ENCODE peak calls at places on chromosome 9, in ten cellular contexts. T is stimulated activated CD8-positive, alpha-beta memory T cell treated with anti-CD3 and anti-CD28 coated beads, Interleukin-15, amount 100 ng/mL, for 1 hour; W is BJ; E is cortex of kidney; R is T-helper 2 cell; N is SJSA1; Z is breast epithelium; D is H54; A is Ammon's horn; G is RWPE1. K is an unnamed sample.

GRCh38 chr9:129322641-129323375 is 144.7 kb upstream of the IER5L start:
- DNase-seq in G (no peak), E (no peak), R (no peak), N (no peak), T (no peak), D (no peak), Z (peak), W (no peak), A (no peak), K (no peak)

GRCh38 chr9:126160067-126160853 is 166.4 kb upstream of the MVB12B start:
- DNase-seq in Z (no peak), A (no peak), T (no peak), G (no peak), N (no peak), W (no peak), R (no peak), D (no peak), E (no peak), K (no peak)

GRCh38 chr9:138112090-138112748 is 234.6 kb downstream of the CACNA1B start:
- DNase-seq in N (no peak), T (no peak), D (no peak), Z (no peak), R (no peak), E (no peak), W (no peak), G (no peak), A (no peak), K (no peak)

GRCh38 chr9:97398999-97399758 is 12.7 kb upstream of the TDRD7 start:
- DNase-seq in G (peak), R (peak), T (peak), A (peak), Z (peak), E (no peak), D (peak), W (no peak), N (peak), K (peak)

GRCh38 chr9:13088734-13089427 is 190.6 kb downstream of the MPDZ start:
- DNase-seq in G (peak), N (peak), Z (no peak), E (no peak), R (no peak), W (no peak), A (peak), T (no peak), D (peak), K (peak)

GRCh38 chr9:117060963-117061362 is 353.9 kb downstream of the ASTN2 start:
- DNase-seq in Z (no peak), W (no peak), G (no peak), E (no peak), D (no peak), N (no peak), A (no peak), R (no peak), T (no peak), K (no peak)

GRCh38 chr9:124205686-124206352 is 51.9 kb upstream of the NEK6 start:
- DNase-seq in Z (no peak), W (no peak), G (no peak), R (no peak), N (no peak), A (no peak), T (no peak), D (no peak), E (no peak), K (no peak)

GRCh38 chr9:81633952-81634421 is 55.4 kb downstream of the TLE1 start:
- DNase-seq in Z (no peak), G (no peak), D (no peak), N (no peak), W (no peak), E (no peak), R (no peak), A (no peak), T (no peak), K (no peak)

GRCh38 chr9:85166808-85167545 is 497.4 kb downstream of the NTRK2 start:
- DNase-seq in R (no peak), E (no peak), Z (no peak), A (no peak), W (no peak), G (no peak), D (no peak), N (no peak), T (no peak), K (no peak)

GRCh38 chr9:130298663-130299279 is 33.2 kb downstream of the HMCN2 start:
- DNase-seq in D (no peak), G (peak), Z (no peak), R (no peak), E (no peak), W (no peak), A (no peak), T (no peak), N (no peak), K (peak)

GRCh38 chr9:126844085-126844484 is 16.4 kb upstream of the ZBTB34 start:
- DNase-seq in T (no peak), R (no peak), N (peak), D (peak), W (peak), G (peak), A (no peak), E (no peak), Z (no peak), K (peak)

GRCh38 chr9:93686880-93687236 is 110.5 kb downstream of the PHF2 start:
- DNase-seq in D (no peak), T (no peak), E (no peak), N (no peak), R (no peak), W (no peak), A (no peak), G (no peak), Z (peak), K (no peak)

GRCh38 chr9:22354699-22355384 is 91.8 kb upstream of the DMRTA1 start:
- DNase-seq in N (peak), Z (no peak), D (no peak), T (no peak), E (no peak), A (no peak), R (no peak), G (no peak), W (no peak), K (no peak)

GRCh38 chr9:134688661-134689319 is 47.2 kb downstream of the COL5A1 start:
- DNase-seq in A (no peak), T (no peak), N (no peak), W (no peak), R (no peak), E (no peak), G (no peak), D (no peak), Z (no peak), K (no peak)

GRCh38 chr9:17627641-17628040 is 48.8 kb downstream of the SH3GL2 start:
- DNase-seq in E (no peak), W (no peak), R (no peak), Z (no peak), T (no peak), G (no peak), N (peak), A (no peak), D (no peak), K (no peak)

GRCh38 chr9:89923961-89924504 is 319.2 kb downstream of the GADD45G start:
- DNase-seq in G (peak), N (no peak), D (no peak), E (no peak), A (no peak), Z (no peak), R (peak), W (no peak), T (no peak), K (no peak)

GRCh38 chr9:93893899-93894690 is 61.1 kb downstream of the BARX1 start:
- DNase-seq in E (no peak), R (no peak), T (no peak), W (no peak), N (no peak), Z (peak), G (no peak), D (no peak), A (no peak), K (no peak)

GRCh38 chr9:123048748-123049147 is 15.3 kb downstream of the GPR21 start:
- DNase-seq in R (no peak), Z (no peak), N (no peak), T (no peak), G (no peak), D (no peak), W (no peak), E (no peak), A (no peak), K (no peak)

GRCh38 chr9:88651682-88652633 is 117.0 kb downstream of the NXNL2 start:
- DNase-seq in W (peak), G (peak), Z (peak), A (peak), E (no peak), T (no peak), R (no peak), N (peak), D (peak), K (peak)

GRCh38 chr9:95083086-95083768 is 234.3 kb downstream of the FANCC start:
- DNase-seq in D (no peak), R (no peak), G (no peak), T (no peak), E (no peak), W (no peak), Z (no peak), A (no peak), N (no peak), K (no peak)

GRCh38 chr9:93450817-93451761 is at the start of gene FAM120A:
- DNase-seq in R (peak), W (no peak), A (peak), E (no peak), T (peak), G (peak), D (peak), N (peak), Z (peak), K (peak)

GRCh38 chr9:120481248-120481647 is 98.7 kb downstream of the CDK5RAP2 start:
- DNase-seq in D (no peak), A (no peak), Z (no peak), W (no peak), E (no peak), G (no peak), R (no peak), N (no peak), T (no peak), K (no peak)

GRCh38 chr9:136059321-136059791 is 35.7 kb downstream of the NACC2 start:
- DNase-seq in G (no peak), A (no peak), R (no peak), E (no peak), T (no peak), N (no peak), W (no peak), Z (no peak), D (no peak), K (no peak)

GRCh38 chr9:27431573-27431972 is 92.5 kb upstream of the IFNK start:
- DNase-seq in W (no peak), G (no peak), R (no peak), E (no peak), D (no peak), Z (no peak), A (no peak), N (no peak), T (no peak), K (no peak)

GRCh38 chr9:85522459-85523092 is 219.2 kb downstream of the AGTPBP1 start:
- DNase-seq in A (peak), E (no peak), Z (no peak), W (no peak), T (no peak), D (no peak), N (no peak), R (no peak), G (peak), K (no peak)

GRCh38 chr9:38008168-38009034 is 60.6 kb downstream of the SHB start:
- DNase-seq in G (peak), R (no peak), D (peak), E (no peak), A (no peak), W (peak), T (no peak), N (peak), Z (no peak), K (no peak)